ENCODE peak calls at places on chromosomes 6 and 20, in seven cellular contexts. E is A673, U is IMR-90, H is SK-N-SH, M is HCT116, T is left ventricle myocardium inferior, D is ovary. F is an unnamed sample.

GRCh38 chr20:10832146-10832545 is 158.3 kb upstream of the JAG1 start:
- DNase-seq in H (no peak), U (peak; percentile 58), M (no peak), D (no peak), E (no peak), T (no peak), F (no peak)

GRCh38 chr6:15897063-15897934 is 231.6 kb upstream of the MYLIP start:
- DNase-seq in M (no peak), U (peak; percentile 5), D (peak; percentile 37), E (no peak), T (peak; percentile 19), H (no peak), F (no peak)

GRCh38 chr6:113375950-113376846 is 480.9 kb upstream of the MARCKS start:
- DNase-seq in M (no peak), U (peak; percentile 84), T (no peak), E (peak; percentile 38), H (no peak), D (no peak), F (no peak)

GRCh38 chr6:71886184-71887005 is at the start of gene RIMS1:
- DNase-seq in M (no peak), T (no peak), D (no peak), U (no peak), E (peak; percentile 63), H (peak; percentile 85), F (peak; percentile 69)

GRCh38 chr6:56004421-56004820 is 129.0 kb upstream of the BMP5 start:
- DNase-seq in E (peak; percentile 45), T (no peak), D (no peak), U (peak; percentile 5), H (no peak), M (no peak), F (no peak)

GRCh38 chr20:6940052-6940451 is 172.6 kb downstream of the BMP2 start:
- DNase-seq in T (no peak), U (no peak), E (peak; percentile 1), M (no peak), D (no peak), H (peak; percentile 18), F (no peak)

GRCh38 chr20:400451-401275 is 7.4 kb upstream of the RBCK1 start:
- DNase-seq in H (peak; percentile 53), U (no peak), E (no peak), T (no peak), D (no peak), M (no peak), F (no peak)

GRCh38 chr6:167073679-167074274 is 49.1 kb upstream of the CCR6 start:
- DNase-seq in E (no peak), U (no peak), D (no peak), T (no peak), M (no peak), H (no peak), F (no peak)

GRCh38 chr20:62122659-62123449 is 579 bp downstream of the LSM14B start:
- DNase-seq in T (no peak), U (no peak), E (peak; percentile 57), M (no peak), D (peak; percentile 64), H (peak; percentile 78), F (peak; percentile 83)

GRCh38 chr6:7255918-7256317 is 57.1 kb downstream of the SSR1 start:
- DNase-seq in U (no peak), D (no peak), E (no peak), H (no peak), M (no peak), T (no peak), F (no peak)

GRCh38 chr6:137871299-137871698 is 4.2 kb downstream of the TNFAIP3 start:
- DNase-seq in U (no peak), H (no peak), D (no peak), M (no peak), T (no peak), E (no peak), F (no peak)
- H3K4me1 ChIP-seq in U (peaks cover 15% of the 10 kb centered on the region), H (peaks cover 5% of the 10 kb centered on the region), D (peaks cover 10% of the 10 kb centered on the region), M (peaks cover 12% of the 10 kb centered on the region), T (peaks cover 79% of the 10 kb centered on the region), E (peaks cover 8% of the 10 kb centered on the region), F (peaks cover 58% of the 10 kb centered on the region)

GRCh38 chr20:49889943-49890650 is 25.2 kb downstream of the SPATA2 start:
- DNase-seq in D (no peak), E (no peak), T (no peak), U (no peak), H (no peak), M (no peak), F (no peak)
- TF ChIP-seq CTCF in D (no peak), E (no peak), T (peak; percentile 18), U (no peak), H (peak; percentile 15), M (peak; percentile 56), F (peak; percentile 33)

GRCh38 chr20:47235111-47235510 is 121.4 kb downstream of the ZMYND8 start:
- DNase-seq in T (no peak), M (no peak), D (no peak), H (no peak), U (no peak), E (no peak), F (no peak)
- H3K36me3 ChIP-seq in T (peaks cover 77% of the 10 kb centered on the region), M (peaks cover 31% of the 10 kb centered on the region), D (no peaks in the 10 kb centered on the region), H (peaks cover 51% of the 10 kb centered on the region), U (peaks cover 36% of the 10 kb centered on the region), E (peaks cover 30% of the 10 kb centered on the region), F (peaks cover 92% of the 10 kb centered on the region)

GRCh38 chr6:117414770-117415169 is 11.0 kb downstream of the ROS1 start:
- DNase-seq in U (no peak), H (no peak), E (no peak), T (no peak), D (no peak), M (no peak), F (no peak)

GRCh38 chr6:117409420-117409819 is 16.3 kb downstream of the ROS1 start:
- DNase-seq in M (no peak), H (no peak), D (no peak), U (no peak), E (no peak), T (no peak), F (no peak)

GRCh38 chr6:117404548-117404947 is 21.2 kb downstream of the ROS1 start:
- DNase-seq in T (no peak), U (peak; percentile 21), D (no peak), H (no peak), E (no peak), M (no peak), F (no peak)

GRCh38 chr6:117411474-117411873 is 14.3 kb downstream of the ROS1 start:
- DNase-seq in M (no peak), U (no peak), H (no peak), D (no peak), T (no peak), E (no peak), F (no peak)

DNA sequence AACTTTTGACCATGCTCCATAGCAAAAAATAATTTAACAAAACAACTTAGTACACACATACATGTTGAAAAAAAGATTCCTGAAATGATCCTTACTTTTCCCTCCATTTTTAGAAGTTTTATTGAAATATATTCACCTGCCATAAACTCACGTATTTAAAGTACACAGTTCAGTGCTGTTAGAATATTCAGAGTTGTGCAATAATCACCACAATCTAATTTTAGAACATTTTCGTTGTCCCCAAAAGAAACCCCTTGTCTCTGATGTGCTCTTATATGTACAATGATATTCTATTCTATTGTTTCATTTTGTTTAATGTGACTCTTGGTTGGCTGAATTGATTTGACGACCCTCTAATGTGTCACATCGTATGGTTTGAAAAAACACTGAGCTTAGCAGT is 15.9 kb downstream of the ROS1 start:
- DNase-seq in M (no peak), E (no peak), H (no peak), T (no peak), D (no peak), U (no peak), F (no peak)
- H3K4me1 ChIP-seq in M (no peaks in the 10 kb centered on the region), E (no peaks in the 10 kb centered on the region), H (no peaks in the 10 kb centered on the region), T (no peaks in the 10 kb centered on the region), D (no peaks in the 10 kb centered on the region), U (no peaks in the 10 kb centered on the region), F (no peaks in the 10 kb centered on the region)

DNA sequence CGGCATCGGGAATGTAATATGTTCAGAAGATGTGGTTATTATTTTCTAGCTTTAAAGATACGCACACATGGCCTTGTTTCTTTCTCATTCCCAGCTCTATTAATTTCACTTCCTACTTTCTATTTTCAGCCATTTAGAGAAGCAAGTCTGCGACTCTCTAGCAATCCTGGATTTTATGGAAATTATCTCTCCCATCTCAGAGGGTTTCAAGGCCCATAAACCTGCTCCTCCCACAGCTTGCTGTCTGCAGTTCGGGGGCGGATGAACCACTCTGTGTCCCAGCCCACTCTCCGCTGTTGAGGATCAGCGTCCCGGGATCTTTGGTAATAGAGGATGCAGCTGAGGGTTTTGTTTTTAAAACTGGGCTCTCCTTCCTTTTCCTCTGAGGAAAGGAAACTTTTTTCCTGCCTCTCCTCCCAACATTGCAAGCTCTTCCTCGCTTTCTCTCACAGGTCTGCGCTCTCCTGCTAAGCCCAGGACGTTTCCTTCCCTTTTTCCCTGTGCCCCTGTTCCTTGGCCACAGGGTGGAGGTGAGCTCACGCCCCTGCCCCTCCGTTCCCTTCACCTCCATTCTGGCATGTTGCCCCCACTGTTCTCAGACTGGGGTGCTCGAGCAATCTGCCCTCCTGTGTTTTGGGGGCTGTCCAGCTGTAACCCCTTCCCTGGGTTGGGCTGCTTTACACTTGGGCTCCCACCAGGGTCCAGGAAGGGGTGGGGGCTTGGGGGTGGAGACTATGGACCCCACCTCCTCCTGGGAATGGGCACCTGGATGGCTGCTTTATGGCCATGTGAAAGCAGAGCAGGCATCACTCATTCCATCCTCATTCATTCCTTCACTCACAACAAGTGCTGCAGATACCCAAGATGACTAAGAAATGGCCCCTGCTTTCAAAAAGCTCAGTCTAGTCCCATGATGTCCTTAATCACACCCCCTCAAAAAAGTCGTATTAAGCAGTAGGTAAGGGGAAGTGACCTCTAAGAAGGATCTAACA is 54.9 kb downstream of the ZBTB9 start:
- DNase-seq in T (no peak), H (no peak), M (no peak), D (no peak), U (no peak), E (no peak), F (no peak)
- TF ChIP-seq CTCF in T (no peak), H (no peak), M (no peak), D (no peak), U (no peak), E (no peak), F (no peak)

GRCh38 chr20:41214202-41214601 is 76.9 kb downstream of the PLCG1 start:
- DNase-seq in U (no peak), M (no peak), T (no peak), H (no peak), D (no peak), E (no peak), F (no peak)
- H3K36me3 ChIP-seq in U (no peaks in the 10 kb centered on the region), M (no peaks in the 10 kb centered on the region), T (no peaks in the 10 kb centered on the region), H (no peaks in the 10 kb centered on the region), D (no peaks in the 10 kb centered on the region), E (no peaks in the 10 kb centered on the region), F (no peaks in the 10 kb centered on the region)

DNA sequence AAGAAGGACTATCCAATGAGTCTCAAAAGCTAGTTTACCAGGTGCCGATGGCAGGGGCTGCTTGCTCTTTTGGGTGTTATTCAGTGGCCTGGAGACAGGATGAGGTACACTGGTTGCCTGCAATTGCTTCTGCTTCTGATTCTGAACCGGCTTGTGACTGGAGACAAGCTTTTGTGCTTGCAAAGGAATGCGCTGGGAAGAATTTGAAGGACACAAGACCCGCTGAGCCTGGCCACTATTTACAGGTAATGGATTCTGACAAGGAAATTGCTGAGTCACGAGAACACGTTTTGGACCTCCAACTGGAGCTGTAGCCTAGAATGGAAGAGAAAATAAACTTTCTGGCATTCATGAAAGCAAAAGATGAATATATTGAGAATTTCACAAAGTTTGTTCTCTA is 5.8 kb downstream of the AURKA start:
- DNase-seq in U (no peak), E (no peak), M (no peak), D (no peak), T (no peak), H (no peak), F (no peak)
- H3K4me1 ChIP-seq in U (peaks cover 2% of the 10 kb centered on the region), E (peaks cover 13% of the 10 kb centered on the region), M (peaks cover 7% of the 10 kb centered on the region), D (peaks cover 4% of the 10 kb centered on the region), T (peaks cover 12% of the 10 kb centered on the region), H (peaks cover 3% of the 10 kb centered on the region), F (peaks cover 3% of the 10 kb centered on the region)